ENCODE peak calls at places on chromosomes 11 and 22, in ten cellular contexts. One of them, this sample, is unnamed.
A peak's percentile ranks its signal among the peaks of the same experiment; 100 is the strongest.

GRCh38 chr11:130278745-130279144 is 36.0 kb downstream of the ZBTB44 start:
- DNase-seq in NCI-H1105: no peak
- DNase-seq in upper lobe of left lung: no peak
- DNase-seq in stimulated activated CD8-positive, alpha-beta memory T cell treated with anti-CD3 and anti-CD28 coated beads, Interleukin-12 subunit alpha, Interleukin-12 subunit beta, amount 100 ng/mL, for 1 hour: no peak
- DNase-seq in RKO: no peak
- DNase-seq in GM06990: no peak
- DNase-seq in uterus: no peak
- DNase-seq in GM20000: no peak
- DNase-seq in non-pigmented ciliary epithelial cell: peak; percentile 3
- DNase-seq in activated T-helper 1 cell treated with Interleukin-2 at 50 U/mL for 16 hours: no peak
- DNase-seq in this sample: no peak

GRCh38 chr11:77322926-77323590 is 21.6 kb upstream of the GDPD4 start:
- DNase-seq in upper lobe of left lung: no peak
- DNase-seq in non-pigmented ciliary epithelial cell: no peak
- DNase-seq in uterus: no peak
- DNase-seq in RKO: no peak
- DNase-seq in stimulated activated CD8-positive, alpha-beta memory T cell treated with anti-CD3 and anti-CD28 coated beads, Interleukin-12 subunit alpha, Interleukin-12 subunit beta, amount 100 ng/mL, for 1 hour: no peak
- DNase-seq in NCI-H1105: no peak
- DNase-seq in GM20000: no peak
- DNase-seq in activated T-helper 1 cell treated with Interleukin-2 at 50 U/mL for 16 hours: no peak
- DNase-seq in GM06990: no peak
- DNase-seq in this sample: no peak

GRCh38 chr11:124297921-124298320 is 15.8 kb downstream of the OR8D1 start:
- DNase-seq in uterus: no peak
- DNase-seq in NCI-H1105: no peak
- DNase-seq in upper lobe of left lung: no peak
- DNase-seq in stimulated activated CD8-positive, alpha-beta memory T cell treated with anti-CD3 and anti-CD28 coated beads, Interleukin-12 subunit alpha, Interleukin-12 subunit beta, amount 100 ng/mL, for 1 hour: no peak
- DNase-seq in non-pigmented ciliary epithelial cell: no peak
- DNase-seq in GM20000: no peak
- DNase-seq in RKO: peak; percentile 6
- DNase-seq in GM06990: no peak
- DNase-seq in activated T-helper 1 cell treated with Interleukin-2 at 50 U/mL for 16 hours: no peak
- DNase-seq in this sample: no peak

GRCh38 chr22:37329239-37330140 is 47.2 kb downstream of the CYTH4 start:
- DNase-seq in uterus: no peak
- DNase-seq in RKO: peak; percentile 76
- DNase-seq in activated T-helper 1 cell treated with Interleukin-2 at 50 U/mL for 16 hours: no peak
- DNase-seq in non-pigmented ciliary epithelial cell: no peak
- DNase-seq in stimulated activated CD8-positive, alpha-beta memory T cell treated with anti-CD3 and anti-CD28 coated beads, Interleukin-12 subunit alpha, Interleukin-12 subunit beta, amount 100 ng/mL, for 1 hour: no peak
- DNase-seq in GM20000: no peak
- DNase-seq in GM06990: no peak
- DNase-seq in upper lobe of left lung: no peak
- DNase-seq in NCI-H1105: no peak
- DNase-seq in this sample: no peak

GRCh38 chr11:1226226-1226961 is 3.5 kb downstream of the MUC5B start:
- DNase-seq in non-pigmented ciliary epithelial cell: no peak
- DNase-seq in uterus: no peak
- DNase-seq in RKO: no peak
- DNase-seq in NCI-H1105: no peak
- DNase-seq in GM20000: peak; percentile 64
- DNase-seq in upper lobe of left lung: no peak
- DNase-seq in GM06990: no peak
- DNase-seq in activated T-helper 1 cell treated with Interleukin-2 at 50 U/mL for 16 hours: no peak
- DNase-seq in stimulated activated CD8-positive, alpha-beta memory T cell treated with anti-CD3 and anti-CD28 coated beads, Interleukin-12 subunit alpha, Interleukin-12 subunit beta, amount 100 ng/mL, for 1 hour: no peak
- DNase-seq in this sample: no peak

GRCh38 chr11:120465921-120466534 is 45.5 kb upstream of the GRIK4 start:
- DNase-seq in non-pigmented ciliary epithelial cell: no peak
- DNase-seq in NCI-H1105: no peak
- DNase-seq in RKO: no peak
- DNase-seq in activated T-helper 1 cell treated with Interleukin-2 at 50 U/mL for 16 hours: no peak
- DNase-seq in stimulated activated CD8-positive, alpha-beta memory T cell treated with anti-CD3 and anti-CD28 coated beads, Interleukin-12 subunit alpha, Interleukin-12 subunit beta, amount 100 ng/mL, for 1 hour: no peak
- DNase-seq in GM06990: no peak
- DNase-seq in uterus: no peak
- DNase-seq in upper lobe of left lung: no peak
- DNase-seq in GM20000: no peak
- DNase-seq in this sample: no peak

GRCh38 chr11:88414981-88415391 is 77.5 kb upstream of the CTSC start:
- DNase-seq in GM20000: no peak
- DNase-seq in RKO: no peak
- DNase-seq in GM06990: no peak
- DNase-seq in non-pigmented ciliary epithelial cell: no peak
- DNase-seq in upper lobe of left lung: no peak
- DNase-seq in activated T-helper 1 cell treated with Interleukin-2 at 50 U/mL for 16 hours: no peak
- DNase-seq in uterus: no peak
- DNase-seq in NCI-H1105: no peak
- DNase-seq in stimulated activated CD8-positive, alpha-beta memory T cell treated with anti-CD3 and anti-CD28 coated beads, Interleukin-12 subunit alpha, Interleukin-12 subunit beta, amount 100 ng/mL, for 1 hour: no peak
- DNase-seq in this sample: no peak

GRCh38 chr22:37442537-37442936 is 15.3 kb upstream of the ELFN2 start:
- DNase-seq in upper lobe of left lung: no peak
- DNase-seq in stimulated activated CD8-positive, alpha-beta memory T cell treated with anti-CD3 and anti-CD28 coated beads, Interleukin-12 subunit alpha, Interleukin-12 subunit beta, amount 100 ng/mL, for 1 hour: no peak
- DNase-seq in GM06990: no peak
- DNase-seq in GM20000: no peak
- DNase-seq in activated T-helper 1 cell treated with Interleukin-2 at 50 U/mL for 16 hours: no peak
- DNase-seq in RKO: peak; percentile 30
- DNase-seq in non-pigmented ciliary epithelial cell: no peak
- DNase-seq in uterus: no peak
- DNase-seq in NCI-H1105: no peak
- DNase-seq in this sample: no peak

GRCh38 chr11:4664791-4665190 is 21.0 kb downstream of the OR51E1 start:
- DNase-seq in RKO: no peak
- DNase-seq in GM20000: no peak
- DNase-seq in upper lobe of left lung: no peak
- DNase-seq in NCI-H1105: no peak
- DNase-seq in uterus: no peak
- DNase-seq in non-pigmented ciliary epithelial cell: no peak
- DNase-seq in activated T-helper 1 cell treated with Interleukin-2 at 50 U/mL for 16 hours: no peak
- DNase-seq in stimulated activated CD8-positive, alpha-beta memory T cell treated with anti-CD3 and anti-CD28 coated beads, Interleukin-12 subunit alpha, Interleukin-12 subunit beta, amount 100 ng/mL, for 1 hour: no peak
- DNase-seq in GM06990: no peak
- DNase-seq in this sample: no peak